ENCODE peak calls at places on chromosomes 5 and 9, in six cellular contexts. One of them, this sample, is unnamed.

GRCh38 chr9:14097215-14097614 is 216.7 kb downstream of the NFIB start:
- DNase-seq in SK-N-SH: peak
- DNase-seq in GM12878: no peak
- DNase-seq in PC-3: no peak
- DNase-seq in MM.1S: no peak
- DNase-seq in fibroblast of lung: peak
- DNase-seq in this sample: no peak

GRCh38 chr5:54610197-54610898 is 92.8 kb downstream of the SNX18 start:
- DNase-seq in SK-N-SH: no peak
- DNase-seq in GM12878: peak
- DNase-seq in PC-3: no peak
- DNase-seq in MM.1S: peak
- DNase-seq in fibroblast of lung: peak
- DNase-seq in this sample: no peak

GRCh38 chr9:75140261-75140660 is 51.9 kb downstream of the OSTF1 start:
- DNase-seq in SK-N-SH: no peak
- DNase-seq in GM12878: no peak
- DNase-seq in PC-3: no peak
- DNase-seq in MM.1S: no peak
- DNase-seq in fibroblast of lung: no peak
- DNase-seq in this sample: no peak

GRCh38 chr5:51002368-51002767 is 335.9 kb downstream of the PARP8 start:
- DNase-seq in SK-N-SH: no peak
- DNase-seq in GM12878: no peak
- DNase-seq in PC-3: no peak
- DNase-seq in MM.1S: no peak
- DNase-seq in fibroblast of lung: no peak
- DNase-seq in this sample: no peak

GRCh38 chr5:41762426-41762825 is 107.8 kb downstream of the OXCT1 start:
- DNase-seq in SK-N-SH: no peak
- DNase-seq in GM12878: no peak
- DNase-seq in PC-3: no peak
- DNase-seq in MM.1S: no peak
- DNase-seq in fibroblast of lung: no peak
- DNase-seq in this sample: no peak

GRCh38 chr9:133825555-133826198 is 87.5 kb upstream of the SARDH start:
- DNase-seq in SK-N-SH: no peak
- DNase-seq in GM12878: no peak
- DNase-seq in PC-3: no peak
- DNase-seq in MM.1S: no peak
- DNase-seq in fibroblast of lung: no peak
- DNase-seq in this sample: no peak

GRCh38 chr5:149938791-149939358 is 5.7 kb downstream of the PDE6A start:
- DNase-seq in SK-N-SH: no peak
- DNase-seq in GM12878: no peak
- DNase-seq in PC-3: peak
- DNase-seq in MM.1S: no peak
- DNase-seq in fibroblast of lung: peak
- DNase-seq in this sample: no peak

GRCh38 chr9:38435526-38435925 is 11.3 kb upstream of the IGFBPL1 start:
- DNase-seq in SK-N-SH: no peak
- DNase-seq in GM12878: no peak
- DNase-seq in PC-3: no peak
- DNase-seq in MM.1S: no peak
- DNase-seq in fibroblast of lung: peak
- DNase-seq in this sample: no peak

GRCh38 chr5:134878403-134878802 is 4.2 kb downstream of the TXNDC15 start:
- DNase-seq in SK-N-SH: no peak
- DNase-seq in GM12878: no peak
- DNase-seq in PC-3: no peak
- DNase-seq in MM.1S: peak
- DNase-seq in fibroblast of lung: no peak
- DNase-seq in this sample: no peak

GRCh38 chr9:92666236-92666635 is 3.7 kb downstream of the IPPK start:
- DNase-seq in SK-N-SH: no peak
- DNase-seq in GM12878: no peak
- DNase-seq in PC-3: no peak
- DNase-seq in MM.1S: no peak
- DNase-seq in fibroblast of lung: no peak
- DNase-seq in this sample: no peak

GRCh38 chr9:124006448-124007156 is 5.0 kb upstream of the LHX2 start:
- DNase-seq in SK-N-SH: no peak
- DNase-seq in GM12878: no peak
- DNase-seq in PC-3: no peak
- DNase-seq in MM.1S: no peak
- DNase-seq in fibroblast of lung: no peak
- DNase-seq in this sample: peak

GRCh38 chr5:9034671-9035070 is 511.2 kb downstream of the SEMA5A start:
- DNase-seq in SK-N-SH: peak
- DNase-seq in GM12878: no peak
- DNase-seq in PC-3: peak
- DNase-seq in MM.1S: no peak
- DNase-seq in fibroblast of lung: peak
- DNase-seq in this sample: no peak

GRCh38 chr9:2013688-2014087 is 1.5 kb upstream of the SMARCA2 start:
- DNase-seq in SK-N-SH: no peak
- DNase-seq in GM12878: no peak
- DNase-seq in PC-3: no peak
- DNase-seq in MM.1S: no peak
- DNase-seq in fibroblast of lung: no peak
- DNase-seq in this sample: no peak

GRCh38 chr9:137721479-137721878 is 102.7 kb downstream of the EHMT1 start:
- DNase-seq in SK-N-SH: no peak
- DNase-seq in GM12878: no peak
- DNase-seq in PC-3: no peak
- DNase-seq in MM.1S: no peak
- DNase-seq in fibroblast of lung: no peak
- DNase-seq in this sample: no peak

GRCh38 chr5:96595300-96596090 is 66.7 kb upstream of the CAST start:
- DNase-seq in SK-N-SH: no peak
- DNase-seq in GM12878: no peak
- DNase-seq in PC-3: peak
- DNase-seq in MM.1S: no peak
- DNase-seq in fibroblast of lung: no peak
- DNase-seq in this sample: no peak

GRCh38 chr5:41856644-41857491 is 13.4 kb downstream of the OXCT1 start:
- DNase-seq in SK-N-SH: peak
- DNase-seq in GM12878: no peak
- DNase-seq in PC-3: peak
- DNase-seq in MM.1S: peak
- DNase-seq in fibroblast of lung: peak
- DNase-seq in this sample: peak

GRCh38 chr5:73188764-73189521 is 15.9 kb downstream of the TMEM174 start:
- DNase-seq in SK-N-SH: no peak
- DNase-seq in GM12878: no peak
- DNase-seq in PC-3: no peak
- DNase-seq in MM.1S: no peak
- DNase-seq in fibroblast of lung: peak
- DNase-seq in this sample: no peak

GRCh38 chr5:153489611-153490010 is 859 bp upstream of the GRIA1 start:
- DNase-seq in SK-N-SH: no peak
- DNase-seq in GM12878: no peak
- DNase-seq in PC-3: peak
- DNase-seq in MM.1S: no peak
- DNase-seq in fibroblast of lung: peak
- DNase-seq in this sample: no peak

GRCh38 chr5:141547488-141547887 is 58.6 kb downstream of the PCDHGC5 start:
- DNase-seq in SK-N-SH: no peak
- DNase-seq in GM12878: no peak
- DNase-seq in PC-3: no peak
- DNase-seq in MM.1S: no peak
- DNase-seq in fibroblast of lung: peak
- DNase-seq in this sample: peak

GRCh38 chr5:151018846-151019245 is 1.5 kb upstream of the GPX3 start:
- DNase-seq in SK-N-SH: no peak
- DNase-seq in GM12878: no peak
- DNase-seq in PC-3: no peak
- DNase-seq in MM.1S: no peak
- DNase-seq in fibroblast of lung: peak
- DNase-seq in this sample: no peak

GRCh38 chr5:177188775-177189174 is 55.2 kb downstream of the NSD1 start:
- DNase-seq in SK-N-SH: no peak
- DNase-seq in GM12878: no peak
- DNase-seq in PC-3: no peak
- DNase-seq in MM.1S: no peak
- DNase-seq in fibroblast of lung: no peak
- DNase-seq in this sample: no peak

GRCh38 chr9:129394011-129394919 is 216.2 kb upstream of the IER5L start:
- DNase-seq in SK-N-SH: peak
- DNase-seq in GM12878: no peak
- DNase-seq in PC-3: no peak
- DNase-seq in MM.1S: no peak
- DNase-seq in fibroblast of lung: no peak
- DNase-seq in this sample: no peak

GRCh38 chr5:78731884-78732283 is 83.3 kb upstream of the LHFPL2 start:
- DNase-seq in SK-N-SH: no peak
- DNase-seq in GM12878: no peak
- DNase-seq in PC-3: peak
- DNase-seq in MM.1S: no peak
- DNase-seq in fibroblast of lung: peak
- DNase-seq in this sample: no peak

GRCh38 chr9:133737071-133737773 is 930 bp downstream of the SARDH start:
- DNase-seq in SK-N-SH: peak
- DNase-seq in GM12878: no peak
- DNase-seq in PC-3: no peak
- DNase-seq in MM.1S: no peak
- DNase-seq in fibroblast of lung: no peak
- DNase-seq in this sample: peak

GRCh38 chr9:7907636-7908195 is 108.1 kb upstream of the DMAC1 start:
- DNase-seq in SK-N-SH: no peak
- DNase-seq in GM12878: no peak
- DNase-seq in PC-3: no peak
- DNase-seq in MM.1S: no peak
- DNase-seq in fibroblast of lung: peak
- DNase-seq in this sample: no peak

GRCh38 chr5:43420241-43420640 is 8.1 kb upstream of the CCL28 start:
- DNase-seq in SK-N-SH: no peak
- DNase-seq in GM12878: no peak
- DNase-seq in PC-3: no peak
- DNase-seq in MM.1S: no peak
- DNase-seq in fibroblast of lung: peak
- DNase-seq in this sample: no peak

DNA sequence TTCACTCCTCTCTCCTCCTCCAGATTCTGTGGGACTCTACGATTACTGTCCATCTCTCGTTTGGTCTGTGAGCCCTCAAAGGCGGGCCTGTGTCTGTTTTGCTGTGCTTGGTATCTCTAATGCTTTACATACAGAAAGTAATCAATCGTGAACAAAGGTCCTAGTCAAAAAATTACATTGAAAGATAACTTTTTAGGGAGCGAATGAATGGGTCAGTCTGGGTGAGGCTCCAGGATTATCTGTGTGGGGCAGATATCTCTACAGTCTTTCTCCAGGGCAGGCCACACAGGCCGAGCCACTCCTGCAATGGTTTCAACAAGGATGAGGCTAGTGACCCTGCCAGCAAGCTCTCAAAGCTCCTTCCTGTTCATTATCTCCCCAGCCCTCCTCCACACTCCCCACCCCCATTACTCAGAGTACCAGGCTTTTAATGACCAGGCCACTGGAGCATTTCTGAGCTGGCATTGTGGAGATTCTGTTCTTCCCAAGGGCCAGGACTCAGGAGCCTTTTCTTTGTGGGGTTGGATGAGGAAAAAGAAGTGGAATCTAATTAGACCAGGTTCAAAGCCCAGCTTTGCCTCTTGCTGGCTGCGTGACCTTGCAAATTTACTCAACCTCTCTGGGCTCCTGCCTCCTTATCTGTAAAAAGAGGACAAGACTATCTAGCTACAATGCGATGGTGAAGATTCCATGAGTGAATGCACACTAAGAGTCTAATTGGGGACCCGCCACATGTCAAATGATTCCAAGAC is 10.2 kb downstream of the CORO2A start:
- DNase-seq in SK-N-SH: peak
- DNase-seq in GM12878: no peak
- DNase-seq in PC-3: no peak
- DNase-seq in MM.1S: no peak
- DNase-seq in fibroblast of lung: no peak
- DNase-seq in this sample: no peak
- H3K4me2 ChIP-seq in SK-N-SH: no peak
- H3K4me2 ChIP-seq in GM12878: no peak
- H3K4me2 ChIP-seq in PC-3: no peak
- H3K4me2 ChIP-seq in MM.1S: no peak
- H3K4me2 ChIP-seq in fibroblast of lung: no peak
- H3K4me2 ChIP-seq in this sample: no peak

GRCh38 chr5:52359261-52359660 is 428.5 kb upstream of the ITGA1 start:
- DNase-seq in SK-N-SH: no peak
- DNase-seq in GM12878: no peak
- DNase-seq in PC-3: no peak
- DNase-seq in MM.1S: no peak
- DNase-seq in fibroblast of lung: no peak
- DNase-seq in this sample: no peak

GRCh38 chr5:52360985-52361384 is 426.7 kb upstream of the ITGA1 start:
- DNase-seq in SK-N-SH: no peak
- DNase-seq in GM12878: no peak
- DNase-seq in PC-3: no peak
- DNase-seq in MM.1S: no peak
- DNase-seq in fibroblast of lung: no peak
- DNase-seq in this sample: no peak

DNA sequence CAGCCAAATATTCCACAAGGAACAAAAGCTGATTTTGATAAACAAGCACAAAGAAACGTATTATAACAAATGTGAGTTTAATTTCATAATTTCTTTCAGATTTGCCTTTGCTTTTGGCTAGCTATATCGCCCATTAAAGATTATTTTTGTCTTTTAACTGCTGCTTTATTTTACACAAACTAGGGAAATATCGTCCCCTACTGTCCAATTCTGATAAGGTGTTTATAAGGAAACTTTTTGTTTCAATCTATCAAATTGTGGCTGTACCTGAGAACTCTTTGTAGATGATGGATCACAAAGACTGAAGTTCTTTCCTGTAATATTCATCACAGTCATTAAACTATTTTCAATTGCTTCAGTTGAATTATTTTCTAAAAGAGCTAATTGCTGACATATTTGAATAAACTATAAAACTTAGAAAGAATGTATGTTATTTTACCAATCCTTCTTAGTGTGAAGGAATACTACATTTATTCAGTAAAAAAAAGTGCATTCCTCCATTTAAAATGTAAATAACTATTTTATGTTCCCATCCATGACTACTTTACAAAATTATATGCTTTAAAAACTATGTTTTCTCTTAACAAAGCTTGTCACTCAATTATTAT is 431.3 kb upstream of the ITGA1 start:
- DNase-seq in SK-N-SH: peak
- DNase-seq in GM12878: no peak
- DNase-seq in PC-3: peak
- DNase-seq in MM.1S: peak
- DNase-seq in fibroblast of lung: no peak
- DNase-seq in this sample: peak
- TF ChIP-seq CTCF in SK-N-SH: peak
- TF ChIP-seq CTCF in GM12878: peak
- TF ChIP-seq CTCF in PC-3: peak
- TF ChIP-seq CTCF in MM.1S: peak
- TF ChIP-seq CTCF in fibroblast of lung: peak
- TF ChIP-seq CTCF in this sample: peak

GRCh38 chr9:33785914-33786313 is 9.4 kb upstream of the PRSS3 start:
- DNase-seq in SK-N-SH: no peak
- DNase-seq in GM12878: no peak
- DNase-seq in PC-3: no peak
- DNase-seq in MM.1S: no peak
- DNase-seq in fibroblast of lung: peak
- DNase-seq in this sample: peak
- H3K4me2 ChIP-seq in SK-N-SH: no peak
- H3K4me2 ChIP-seq in GM12878: no peak
- H3K4me2 ChIP-seq in PC-3: no peak
- H3K4me2 ChIP-seq in MM.1S: no peak
- H3K4me2 ChIP-seq in fibroblast of lung: no peak
- H3K4me2 ChIP-seq in this sample: no peak

GRCh38 chr9:36154213-36154952 is 14.8 kb upstream of the CCIN start:
- DNase-seq in SK-N-SH: no peak
- DNase-seq in GM12878: no peak
- DNase-seq in PC-3: peak
- DNase-seq in MM.1S: no peak
- DNase-seq in fibroblast of lung: peak
- DNase-seq in this sample: no peak
- TF ChIP-seq CTCF in SK-N-SH: no peak
- TF ChIP-seq CTCF in GM12878: no peak
- TF ChIP-seq CTCF in PC-3: no peak
- TF ChIP-seq CTCF in MM.1S: no peak
- TF ChIP-seq CTCF in fibroblast of lung: no peak
- TF ChIP-seq CTCF in this sample: no peak